ENCODE peak calls at places on chromosomes 16 and 17, in ten cellular contexts. H, T, B, A, K, J, X, Z, M and F are unnamed samples.

GRCh38 chr16:76910931-76911330 is 280.1 kb upstream of the MON1B start:
- DNase-seq in H (no peak), T (no peak), B (no peak), A (no peak), K (no peak), J (peak; percentile 24), X (peak; percentile 60), Z (no peak), M (no peak), F (no peak)

GRCh38 chr17:20306924-20307323 is 160.4 kb downstream of the LGALS9B start:
- DNase-seq in H (no peak), T (no peak), B (no peak), A (no peak), K (no peak), J (no peak), X (no peak), Z (no peak), M (no peak), F (no peak)

GRCh38 chr17:40333781-40334453 is 24.9 kb downstream of the RARA start:
- DNase-seq in H (peak; percentile 34), T (no peak), B (no peak), A (no peak), K (no peak), J (no peak), X (no peak), Z (no peak), M (no peak), F (no peak)

GRCh38 chr17:8685396-8685795 is 54.9 kb upstream of the MYH10 start:
- DNase-seq in H (no peak), T (no peak), B (no peak), A (no peak), K (no peak), J (no peak), X (no peak), Z (no peak), M (peak; percentile 20), F (no peak)

GRCh38 chr16:2015117-2015946 is 4.3 kb upstream of the NPW start:
- DNase-seq in H (no peak), T (no peak), B (peak; percentile 79), A (no peak), K (no peak), J (no peak), X (peak; percentile 47), Z (no peak), M (no peak), F (peak; percentile 61)

GRCh38 chr16:90020260-90020837 is 1.1 kb upstream of the DBNDD1 start:
- DNase-seq in H (no peak), T (no peak), B (no peak), A (no peak), K (no peak), J (no peak), X (peak; percentile 36), Z (no peak), M (no peak), F (no peak)

GRCh38 chr17:73533127-73533526 is 111.1 kb downstream of the SDK2 start:
- DNase-seq in H (peak; percentile 91), T (no peak), B (no peak), A (peak; percentile 18), K (no peak), J (no peak), X (no peak), Z (no peak), M (no peak), F (no peak)

GRCh38 chr17:59516451-59516850 is 49.0 kb upstream of the DHX40 start:
- DNase-seq in H (no peak), T (no peak), B (no peak), A (no peak), K (no peak), J (no peak), X (no peak), Z (no peak), M (no peak), F (no peak)

GRCh38 chr17:72539981-72540897 is 419.4 kb downstream of the SOX9 start:
- DNase-seq in H (peak; percentile 71), T (no peak), B (peak; percentile 79), A (peak; percentile 80), K (peak; percentile 77), J (peak; percentile 86), X (peak; percentile 61), Z (no peak), M (peak; percentile 94), F (peak; percentile 80)

GRCh38 chr16:3488801-3489200 is 6.5 kb downstream of the C16orf90 start:
- DNase-seq in H (no peak), T (no peak), B (no peak), A (no peak), K (no peak), J (no peak), X (no peak), Z (no peak), M (no peak), F (no peak)

GRCh38 chr16:19583665-19584300 is 28.3 kb downstream of the VPS35L start:
- DNase-seq in H (no peak), T (no peak), B (peak; percentile 19), A (peak; percentile 50), K (no peak), J (peak; percentile 30), X (peak; percentile 55), Z (no peak), M (no peak), F (peak; percentile 30)

GRCh38 chr17:43998552-43998951 is 5.9 kb upstream of the NAGS start:
- DNase-seq in H (no peak), T (no peak), B (no peak), A (no peak), K (no peak), J (no peak), X (peak; percentile 66), Z (no peak), M (no peak), F (no peak)

GRCh38 chr17:78313735-78314648 is 45.9 kb downstream of the SOCS3 start:
- DNase-seq in H (peak; percentile 81), T (no peak), B (peak; percentile 92), A (peak; percentile 87), K (peak; percentile 85), J (peak; percentile 98), X (peak; percentile 59), Z (peak; percentile 77), M (peak; percentile 94), F (peak; percentile 90)
- TF ChIP-seq POLR2A in H (peak; percentile 33), T (no peak), B (peak; percentile 35), A (peak; percentile 18), K (no peak), J (peak; percentile 64), X (peak; percentile 28), Z (no peak), M (no peak), F (no peak)

GRCh38 chr16:13298676-13299075 is 397.3 kb downstream of the SHISA9 start:
- DNase-seq in H (no peak), T (no peak), B (no peak), A (no peak), K (no peak), J (no peak), X (no peak), Z (no peak), M (no peak), F (no peak)
- TF ChIP-seq CTCF in H (no peak), T (no peak), B (no peak), A (no peak), K (no peak), J (no peak), X (no peak), Z (no peak), M (no peak), F (no peak)

GRCh38 chr16:48385272-48385953 is at the start of gene SIAH1:
- DNase-seq in H (peak; percentile 91), T (peak; percentile 88), B (peak; percentile 88), A (peak; percentile 86), K (peak; percentile 91), J (peak; percentile 76), X (peak; percentile 68), Z (peak; percentile 50), M (peak; percentile 96), F (peak; percentile 90)
- TF ChIP-seq POLR2A in H (peak; percentile 87), T (peak; percentile 73), B (peak; percentile 64), A (peak; percentile 54), K (no peak), J (peak; percentile 93), X (peak; percentile 61), Z (peak; percentile 76), M (no peak), F (no peak)

GRCh38 chr16:82368041-82368440 is 198.0 kb upstream of the MPHOSPH6 start:
- DNase-seq in H (peak; percentile 75), T (no peak), B (no peak), A (peak; percentile 20), K (no peak), J (peak; percentile 13), X (peak; percentile 32), Z (no peak), M (no peak), F (peak; percentile 66)
- TF ChIP-seq CTCF in H (peak; percentile 42), T (no peak), B (peak; percentile 18), A (peak; percentile 32), K (no peak), J (no peak), X (peak; percentile 25), Z (peak; percentile 29), M (no peak), F (peak; percentile 44)

GRCh38 chr16:84786605-84787302 is 33.0 kb upstream of the CRISPLD2 start:
- DNase-seq in H (no peak), T (no peak), B (no peak), A (peak; percentile 55), K (peak; percentile 70), J (no peak), X (no peak), Z (no peak), M (no peak), F (peak; percentile 41)
- TF ChIP-seq POLR2A in H (no peak), T (no peak), B (no peak), A (no peak), K (no peak), J (no peak), X (no peak), Z (no peak), M (no peak), F (no peak)

DNA sequence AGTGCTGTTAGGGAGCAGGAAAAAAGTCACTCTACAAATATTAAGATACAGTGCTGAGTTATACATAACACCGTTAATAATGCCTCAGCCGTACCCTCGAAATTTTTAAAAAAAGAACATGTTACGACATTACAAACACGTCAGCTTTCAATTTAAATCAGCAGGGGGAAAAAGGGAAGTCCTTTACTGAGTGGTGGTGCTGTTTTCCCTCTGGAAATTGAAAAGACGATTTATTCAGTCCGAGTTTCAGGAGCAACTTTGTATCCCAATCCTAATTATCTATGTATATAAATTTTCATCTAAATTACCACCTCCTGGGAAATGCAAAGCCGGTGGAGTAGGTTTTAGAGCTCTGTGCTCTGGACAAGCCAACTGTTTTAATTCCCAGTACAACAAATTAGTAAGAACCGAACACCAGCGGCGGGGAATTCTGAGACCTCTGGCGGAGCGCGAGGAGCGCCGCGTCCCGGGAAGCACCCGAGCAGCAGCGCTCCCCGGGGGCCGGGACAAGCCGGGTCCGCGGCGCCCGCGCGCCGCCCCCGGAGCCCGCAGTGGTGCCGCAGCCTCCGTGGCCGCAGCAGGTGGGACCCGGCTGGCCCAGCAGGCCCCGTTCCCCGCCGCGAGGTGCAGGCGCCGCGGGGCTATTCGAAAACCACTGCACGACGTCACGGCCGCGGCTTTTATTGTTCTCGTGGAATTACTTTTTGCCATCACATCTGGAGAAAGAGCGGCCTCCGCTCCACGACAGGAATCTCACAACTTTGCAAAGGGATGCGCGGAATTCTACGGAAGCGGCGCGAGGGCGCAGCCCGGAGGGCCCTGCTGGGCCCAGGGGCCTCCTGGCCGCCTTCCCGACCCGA is 1.0 kb downstream of the NETO2 start:
- DNase-seq in H (peak; percentile 35), T (no peak), B (peak; percentile 36), A (peak; percentile 19), K (no peak), J (peak; percentile 25), X (peak; percentile 44), Z (no peak), M (no peak), F (peak; percentile 29)
- TF ChIP-seq CTCF in H (no peak), T (no peak), B (no peak), A (no peak), K (no peak), J (no peak), X (peak; percentile 6), Z (no peak), M (no peak), F (no peak)